ENCODE peak calls at places on chromosomes 5 and 9, in eight cellular contexts. One of them, this sample, is unnamed.

GRCh38 chr5:76638466-76638865 is 15.3 kb upstream of the F2RL2 start:
- DNase-seq in fibroblast of pulmonary artery: peak; percentile 16
- DNase-seq in iris pigment epithelial cell: peak; percentile 34
- DNase-seq in T-helper 2 cell: no peak
- DNase-seq in stimulated activated CD4-positive, alpha-beta T cell treated with anti-CD3 and anti-CD28 coated beads, Interleukin-12 subunit alpha, Interleukin-12 subunit beta, amount 100 ng/mL, for 48 hours: no peak
- DNase-seq in globus pallidus: no peak
- DNase-seq in stimulated activated CD8-positive, alpha-beta memory T cell treated with anti-CD3 and anti-CD28 coated beads, Interleukin-2, amount 100 ng/mL, for 48 hours: no peak
- DNase-seq in mucosa of descending colon: no peak
- DNase-seq in this sample: no peak

GRCh38 chr5:42518595-42519067 is 95.4 kb downstream of the GHR start:
- DNase-seq in fibroblast of pulmonary artery: no peak
- DNase-seq in mucosa of descending colon: peak; percentile 15
- DNase-seq in globus pallidus: no peak
- DNase-seq in T-helper 2 cell: no peak
- DNase-seq in stimulated activated CD8-positive, alpha-beta memory T cell treated with anti-CD3 and anti-CD28 coated beads, Interleukin-2, amount 100 ng/mL, for 48 hours: no peak
- DNase-seq in stimulated activated CD4-positive, alpha-beta T cell treated with anti-CD3 and anti-CD28 coated beads, Interleukin-12 subunit alpha, Interleukin-12 subunit beta, amount 100 ng/mL, for 48 hours: no peak
- DNase-seq in iris pigment epithelial cell: no peak
- DNase-seq in this sample: peak; percentile 63

GRCh38 chr5:169904059-169904458 is 76.2 kb downstream of the INSYN2B start:
- DNase-seq in mucosa of descending colon: no peak
- DNase-seq in fibroblast of pulmonary artery: peak; percentile 82
- DNase-seq in T-helper 2 cell: no peak
- DNase-seq in globus pallidus: no peak
- DNase-seq in iris pigment epithelial cell: peak; percentile 12
- DNase-seq in stimulated activated CD8-positive, alpha-beta memory T cell treated with anti-CD3 and anti-CD28 coated beads, Interleukin-2, amount 100 ng/mL, for 48 hours: no peak
- DNase-seq in stimulated activated CD4-positive, alpha-beta T cell treated with anti-CD3 and anti-CD28 coated beads, Interleukin-12 subunit alpha, Interleukin-12 subunit beta, amount 100 ng/mL, for 48 hours: no peak
- DNase-seq in this sample: no peak

GRCh38 chr5:54742417-54742889 is 224.9 kb downstream of the SNX18 start:
- DNase-seq in T-helper 2 cell: no peak
- DNase-seq in stimulated activated CD8-positive, alpha-beta memory T cell treated with anti-CD3 and anti-CD28 coated beads, Interleukin-2, amount 100 ng/mL, for 48 hours: no peak
- DNase-seq in mucosa of descending colon: peak; percentile 61
- DNase-seq in iris pigment epithelial cell: peak; percentile 80
- DNase-seq in globus pallidus: no peak
- DNase-seq in fibroblast of pulmonary artery: peak; percentile 70
- DNase-seq in stimulated activated CD4-positive, alpha-beta T cell treated with anti-CD3 and anti-CD28 coated beads, Interleukin-12 subunit alpha, Interleukin-12 subunit beta, amount 100 ng/mL, for 48 hours: no peak
- DNase-seq in this sample: peak; percentile 68

GRCh38 chr9:36218411-36218901 is 27.7 kb downstream of the CLTA start:
- DNase-seq in iris pigment epithelial cell: no peak
- DNase-seq in mucosa of descending colon: no peak
- DNase-seq in fibroblast of pulmonary artery: no peak
- DNase-seq in stimulated activated CD4-positive, alpha-beta T cell treated with anti-CD3 and anti-CD28 coated beads, Interleukin-12 subunit alpha, Interleukin-12 subunit beta, amount 100 ng/mL, for 48 hours: no peak
- DNase-seq in globus pallidus: no peak
- DNase-seq in stimulated activated CD8-positive, alpha-beta memory T cell treated with anti-CD3 and anti-CD28 coated beads, Interleukin-2, amount 100 ng/mL, for 48 hours: no peak
- DNase-seq in T-helper 2 cell: peak; percentile 82
- DNase-seq in this sample: no peak

GRCh38 chr5:78758169-78758839 is 109.7 kb upstream of the LHFPL2 start:
- DNase-seq in fibroblast of pulmonary artery: no peak
- DNase-seq in mucosa of descending colon: no peak
- DNase-seq in globus pallidus: no peak
- DNase-seq in T-helper 2 cell: peak; percentile 70
- DNase-seq in stimulated activated CD8-positive, alpha-beta memory T cell treated with anti-CD3 and anti-CD28 coated beads, Interleukin-2, amount 100 ng/mL, for 48 hours: no peak
- DNase-seq in stimulated activated CD4-positive, alpha-beta T cell treated with anti-CD3 and anti-CD28 coated beads, Interleukin-12 subunit alpha, Interleukin-12 subunit beta, amount 100 ng/mL, for 48 hours: no peak
- DNase-seq in iris pigment epithelial cell: peak; percentile 89
- DNase-seq in this sample: peak; percentile 74

GRCh38 chr9:131473198-131473885 is 29.4 kb upstream of the POMT1 start:
- DNase-seq in fibroblast of pulmonary artery: no peak
- DNase-seq in iris pigment epithelial cell: no peak
- DNase-seq in globus pallidus: no peak
- DNase-seq in stimulated activated CD8-positive, alpha-beta memory T cell treated with anti-CD3 and anti-CD28 coated beads, Interleukin-2, amount 100 ng/mL, for 48 hours: no peak
- DNase-seq in stimulated activated CD4-positive, alpha-beta T cell treated with anti-CD3 and anti-CD28 coated beads, Interleukin-12 subunit alpha, Interleukin-12 subunit beta, amount 100 ng/mL, for 48 hours: no peak
- DNase-seq in T-helper 2 cell: no peak
- DNase-seq in mucosa of descending colon: no peak
- DNase-seq in this sample: no peak

GRCh38 chr9:106421772-106422171 is 441.2 kb upstream of the ZNF462 start:
- DNase-seq in stimulated activated CD4-positive, alpha-beta T cell treated with anti-CD3 and anti-CD28 coated beads, Interleukin-12 subunit alpha, Interleukin-12 subunit beta, amount 100 ng/mL, for 48 hours: no peak
- DNase-seq in T-helper 2 cell: peak; percentile 52
- DNase-seq in fibroblast of pulmonary artery: no peak
- DNase-seq in stimulated activated CD8-positive, alpha-beta memory T cell treated with anti-CD3 and anti-CD28 coated beads, Interleukin-2, amount 100 ng/mL, for 48 hours: no peak
- DNase-seq in globus pallidus: no peak
- DNase-seq in iris pigment epithelial cell: no peak
- DNase-seq in mucosa of descending colon: no peak
- DNase-seq in this sample: no peak

GRCh38 chr9:25677301-25678146 is 720 bp downstream of the TUSC1 start:
- DNase-seq in T-helper 2 cell: peak; percentile 14
- DNase-seq in stimulated activated CD8-positive, alpha-beta memory T cell treated with anti-CD3 and anti-CD28 coated beads, Interleukin-2, amount 100 ng/mL, for 48 hours: no peak
- DNase-seq in stimulated activated CD4-positive, alpha-beta T cell treated with anti-CD3 and anti-CD28 coated beads, Interleukin-12 subunit alpha, Interleukin-12 subunit beta, amount 100 ng/mL, for 48 hours: no peak
- DNase-seq in globus pallidus: peak; percentile 81
- DNase-seq in iris pigment epithelial cell: peak; percentile 69
- DNase-seq in fibroblast of pulmonary artery: peak; percentile 78
- DNase-seq in mucosa of descending colon: peak; percentile 93
- DNase-seq in this sample: peak; percentile 63

GRCh38 chr9:131254107-131254491 is 22.2 kb downstream of the FAM78A start:
- DNase-seq in stimulated activated CD4-positive, alpha-beta T cell treated with anti-CD3 and anti-CD28 coated beads, Interleukin-12 subunit alpha, Interleukin-12 subunit beta, amount 100 ng/mL, for 48 hours: no peak
- DNase-seq in globus pallidus: peak; percentile 62
- DNase-seq in iris pigment epithelial cell: no peak
- DNase-seq in fibroblast of pulmonary artery: no peak
- DNase-seq in mucosa of descending colon: no peak
- DNase-seq in stimulated activated CD8-positive, alpha-beta memory T cell treated with anti-CD3 and anti-CD28 coated beads, Interleukin-2, amount 100 ng/mL, for 48 hours: no peak
- DNase-seq in T-helper 2 cell: no peak
- DNase-seq in this sample: no peak

This sample was measured in foreskin fibroblast.